ENCODE peak calls at places on chromosomes 3 and 15, in eight cellular contexts. One of them, this sample, is unnamed.

GRCh38 chr15:72197460-72198409 is at the start of gene GRAMD2A:
- DNase-seq in choroid plexus epithelial cell: peak; percentile 31
- DNase-seq in IMR-90: no peak
- DNase-seq in activated CD4-positive, alpha-beta T cell treated with anti-CD3 and anti-CD28 coated beads, Interleukin-2, amount 10 ng/mL, durations not matched to agents 7 days and 5 days: no peak
- DNase-seq in M059J: peak; percentile 82
- DNase-seq in stimulated activated CD4-positive, alpha-beta T cell treated with anti-CD3 and anti-CD28 coated beads, TNF-alpha, amount 100 ng/mL, for 4 hours: no peak
- DNase-seq in AG20443: peak; percentile 87
- DNase-seq in glutamatergic neuron: peak; percentile 43
- DNase-seq in this sample: peak; percentile 82

GRCh38 chr15:52735231-52736089 is 54.7 kb downstream of the ONECUT1 start:
- DNase-seq in M059J: peak; percentile 76
- DNase-seq in IMR-90: peak; percentile 71
- DNase-seq in stimulated activated CD4-positive, alpha-beta T cell treated with anti-CD3 and anti-CD28 coated beads, TNF-alpha, amount 100 ng/mL, for 4 hours: peak; percentile 15
- DNase-seq in glutamatergic neuron: peak; percentile 31
- DNase-seq in activated CD4-positive, alpha-beta T cell treated with anti-CD3 and anti-CD28 coated beads, Interleukin-2, amount 10 ng/mL, durations not matched to agents 7 days and 5 days: peak; percentile 85
- DNase-seq in choroid plexus epithelial cell: peak; percentile 85
- DNase-seq in AG20443: peak; percentile 77
- DNase-seq in this sample: peak; percentile 54

GRCh38 chr3:30473374-30474051 is 132.9 kb upstream of the TGFBR2 start:
- DNase-seq in M059J: no peak
- DNase-seq in choroid plexus epithelial cell: peak; percentile 67
- DNase-seq in stimulated activated CD4-positive, alpha-beta T cell treated with anti-CD3 and anti-CD28 coated beads, TNF-alpha, amount 100 ng/mL, for 4 hours: no peak
- DNase-seq in glutamatergic neuron: no peak
- DNase-seq in activated CD4-positive, alpha-beta T cell treated with anti-CD3 and anti-CD28 coated beads, Interleukin-2, amount 10 ng/mL, durations not matched to agents 7 days and 5 days: no peak
- DNase-seq in IMR-90: peak; percentile 46
- DNase-seq in AG20443: peak; percentile 37
- DNase-seq in this sample: no peak

GRCh38 chr15:98727115-98728040 is 79.0 kb downstream of the IGF1R start:
- DNase-seq in IMR-90: peak; percentile 93
- DNase-seq in glutamatergic neuron: peak; percentile 39
- DNase-seq in M059J: peak; percentile 96
- DNase-seq in AG20443: peak; percentile 98
- DNase-seq in activated CD4-positive, alpha-beta T cell treated with anti-CD3 and anti-CD28 coated beads, Interleukin-2, amount 10 ng/mL, durations not matched to agents 7 days and 5 days: no peak
- DNase-seq in choroid plexus epithelial cell: peak; percentile 95
- DNase-seq in stimulated activated CD4-positive, alpha-beta T cell treated with anti-CD3 and anti-CD28 coated beads, TNF-alpha, amount 100 ng/mL, for 4 hours: no peak
- DNase-seq in this sample: no peak

GRCh38 chr15:85702321-85703230 is 92.1 kb downstream of the KLHL25 start:
- DNase-seq in glutamatergic neuron: no peak
- DNase-seq in activated CD4-positive, alpha-beta T cell treated with anti-CD3 and anti-CD28 coated beads, Interleukin-2, amount 10 ng/mL, durations not matched to agents 7 days and 5 days: peak; percentile 33
- DNase-seq in choroid plexus epithelial cell: peak; percentile 74
- DNase-seq in AG20443: no peak
- DNase-seq in IMR-90: peak; percentile 75
- DNase-seq in stimulated activated CD4-positive, alpha-beta T cell treated with anti-CD3 and anti-CD28 coated beads, TNF-alpha, amount 100 ng/mL, for 4 hours: no peak
- DNase-seq in M059J: no peak
- DNase-seq in this sample: no peak

GRCh38 chr15:89781891-89782618 is 5.9 kb downstream of the MESP2 start:
- DNase-seq in AG20443: peak; percentile 68
- DNase-seq in IMR-90: peak; percentile 57
- DNase-seq in M059J: peak; percentile 92
- DNase-seq in choroid plexus epithelial cell: peak; percentile 78
- DNase-seq in activated CD4-positive, alpha-beta T cell treated with anti-CD3 and anti-CD28 coated beads, Interleukin-2, amount 10 ng/mL, durations not matched to agents 7 days and 5 days: no peak
- DNase-seq in stimulated activated CD4-positive, alpha-beta T cell treated with anti-CD3 and anti-CD28 coated beads, TNF-alpha, amount 100 ng/mL, for 4 hours: no peak
- DNase-seq in glutamatergic neuron: no peak
- DNase-seq in this sample: no peak

GRCh38 chr15:77672110-77672509 is 39.4 kb upstream of the LINGO1 start:
- DNase-seq in glutamatergic neuron: no peak
- DNase-seq in AG20443: no peak
- DNase-seq in IMR-90: no peak
- DNase-seq in choroid plexus epithelial cell: no peak
- DNase-seq in stimulated activated CD4-positive, alpha-beta T cell treated with anti-CD3 and anti-CD28 coated beads, TNF-alpha, amount 100 ng/mL, for 4 hours: no peak
- DNase-seq in M059J: no peak
- DNase-seq in activated CD4-positive, alpha-beta T cell treated with anti-CD3 and anti-CD28 coated beads, Interleukin-2, amount 10 ng/mL, durations not matched to agents 7 days and 5 days: no peak
- DNase-seq in this sample: no peak

GRCh38 chr3:102140116-102140515 is 290.8 kb downstream of the NFKBIZ start:
- DNase-seq in stimulated activated CD4-positive, alpha-beta T cell treated with anti-CD3 and anti-CD28 coated beads, TNF-alpha, amount 100 ng/mL, for 4 hours: no peak
- DNase-seq in M059J: no peak
- DNase-seq in AG20443: no peak
- DNase-seq in glutamatergic neuron: no peak
- DNase-seq in IMR-90: no peak
- DNase-seq in choroid plexus epithelial cell: no peak
- DNase-seq in activated CD4-positive, alpha-beta T cell treated with anti-CD3 and anti-CD28 coated beads, Interleukin-2, amount 10 ng/mL, durations not matched to agents 7 days and 5 days: no peak
- DNase-seq in this sample: no peak

GRCh38 chr15:92599394-92599970 is 56.1 kb downstream of the FAM174B start:
- DNase-seq in glutamatergic neuron: no peak
- DNase-seq in AG20443: no peak
- DNase-seq in choroid plexus epithelial cell: peak; percentile 94
- DNase-seq in stimulated activated CD4-positive, alpha-beta T cell treated with anti-CD3 and anti-CD28 coated beads, TNF-alpha, amount 100 ng/mL, for 4 hours: no peak
- DNase-seq in activated CD4-positive, alpha-beta T cell treated with anti-CD3 and anti-CD28 coated beads, Interleukin-2, amount 10 ng/mL, durations not matched to agents 7 days and 5 days: no peak
- DNase-seq in M059J: peak; percentile 72
- DNase-seq in IMR-90: peak; percentile 21
- DNase-seq in this sample: no peak

GRCh38 chr3:158494657-158495056 is 76.3 kb upstream of the MLF1 start:
- DNase-seq in glutamatergic neuron: no peak
- DNase-seq in activated CD4-positive, alpha-beta T cell treated with anti-CD3 and anti-CD28 coated beads, Interleukin-2, amount 10 ng/mL, durations not matched to agents 7 days and 5 days: no peak
- DNase-seq in choroid plexus epithelial cell: no peak
- DNase-seq in AG20443: no peak
- DNase-seq in M059J: no peak
- DNase-seq in IMR-90: no peak
- DNase-seq in stimulated activated CD4-positive, alpha-beta T cell treated with anti-CD3 and anti-CD28 coated beads, TNF-alpha, amount 100 ng/mL, for 4 hours: no peak
- DNase-seq in this sample: no peak

GRCh38 chr3:64178419-64178818 is 46.8 kb downstream of the PRICKLE2 start:
- DNase-seq in stimulated activated CD4-positive, alpha-beta T cell treated with anti-CD3 and anti-CD28 coated beads, TNF-alpha, amount 100 ng/mL, for 4 hours: no peak
- DNase-seq in activated CD4-positive, alpha-beta T cell treated with anti-CD3 and anti-CD28 coated beads, Interleukin-2, amount 10 ng/mL, durations not matched to agents 7 days and 5 days: no peak
- DNase-seq in choroid plexus epithelial cell: no peak
- DNase-seq in IMR-90: no peak
- DNase-seq in glutamatergic neuron: no peak
- DNase-seq in M059J: no peak
- DNase-seq in AG20443: no peak
- DNase-seq in this sample: no peak

GRCh38 chr3:62622553-62623174 is 249.3 kb upstream of the FEZF2 start:
- DNase-seq in IMR-90: peak; percentile 61
- DNase-seq in glutamatergic neuron: no peak
- DNase-seq in activated CD4-positive, alpha-beta T cell treated with anti-CD3 and anti-CD28 coated beads, Interleukin-2, amount 10 ng/mL, durations not matched to agents 7 days and 5 days: no peak
- DNase-seq in stimulated activated CD4-positive, alpha-beta T cell treated with anti-CD3 and anti-CD28 coated beads, TNF-alpha, amount 100 ng/mL, for 4 hours: no peak
- DNase-seq in choroid plexus epithelial cell: peak; percentile 82
- DNase-seq in AG20443: peak; percentile 60
- DNase-seq in M059J: peak; percentile 46
- DNase-seq in this sample: peak; percentile 2

GRCh38 chr3:22759636-22760310 is 443.4 kb upstream of the UBE2E2 start:
- DNase-seq in stimulated activated CD4-positive, alpha-beta T cell treated with anti-CD3 and anti-CD28 coated beads, TNF-alpha, amount 100 ng/mL, for 4 hours: no peak
- DNase-seq in glutamatergic neuron: no peak
- DNase-seq in activated CD4-positive, alpha-beta T cell treated with anti-CD3 and anti-CD28 coated beads, Interleukin-2, amount 10 ng/mL, durations not matched to agents 7 days and 5 days: no peak
- DNase-seq in M059J: no peak
- DNase-seq in choroid plexus epithelial cell: no peak
- DNase-seq in AG20443: no peak
- DNase-seq in IMR-90: no peak
- DNase-seq in this sample: no peak

GRCh38 chr3:195692781-195693427 is 27.9 kb upstream of the MUC20 start:
- DNase-seq in M059J: no peak
- DNase-seq in activated CD4-positive, alpha-beta T cell treated with anti-CD3 and anti-CD28 coated beads, Interleukin-2, amount 10 ng/mL, durations not matched to agents 7 days and 5 days: no peak
- DNase-seq in glutamatergic neuron: no peak
- DNase-seq in stimulated activated CD4-positive, alpha-beta T cell treated with anti-CD3 and anti-CD28 coated beads, TNF-alpha, amount 100 ng/mL, for 4 hours: no peak
- DNase-seq in AG20443: peak; percentile 1
- DNase-seq in choroid plexus epithelial cell: peak; percentile 54
- DNase-seq in IMR-90: peak; percentile 52
- DNase-seq in this sample: no peak

GRCh38 chr3:72914383-72914782 is 26.5 kb downstream of the GXYLT2 start:
- DNase-seq in M059J: no peak
- DNase-seq in IMR-90: no peak
- DNase-seq in glutamatergic neuron: no peak
- DNase-seq in stimulated activated CD4-positive, alpha-beta T cell treated with anti-CD3 and anti-CD28 coated beads, TNF-alpha, amount 100 ng/mL, for 4 hours: no peak
- DNase-seq in activated CD4-positive, alpha-beta T cell treated with anti-CD3 and anti-CD28 coated beads, Interleukin-2, amount 10 ng/mL, durations not matched to agents 7 days and 5 days: no peak
- DNase-seq in AG20443: no peak
- DNase-seq in choroid plexus epithelial cell: no peak
- DNase-seq in this sample: no peak

GRCh38 chr3:32109256-32109655 is 2.8 kb downstream of the GPD1L start:
- DNase-seq in M059J: peak; percentile 46
- DNase-seq in AG20443: no peak
- DNase-seq in stimulated activated CD4-positive, alpha-beta T cell treated with anti-CD3 and anti-CD28 coated beads, TNF-alpha, amount 100 ng/mL, for 4 hours: no peak
- DNase-seq in IMR-90: peak; percentile 39
- DNase-seq in activated CD4-positive, alpha-beta T cell treated with anti-CD3 and anti-CD28 coated beads, Interleukin-2, amount 10 ng/mL, durations not matched to agents 7 days and 5 days: no peak
- DNase-seq in choroid plexus epithelial cell: peak; percentile 65
- DNase-seq in glutamatergic neuron: no peak
- DNase-seq in this sample: no peak

GRCh38 chr3:56806407-56806806 is 4.7 kb upstream of the ARHGEF3 start:
- DNase-seq in stimulated activated CD4-positive, alpha-beta T cell treated with anti-CD3 and anti-CD28 coated beads, TNF-alpha, amount 100 ng/mL, for 4 hours: no peak
- DNase-seq in glutamatergic neuron: no peak
- DNase-seq in AG20443: no peak
- DNase-seq in M059J: no peak
- DNase-seq in choroid plexus epithelial cell: no peak
- DNase-seq in activated CD4-positive, alpha-beta T cell treated with anti-CD3 and anti-CD28 coated beads, Interleukin-2, amount 10 ng/mL, durations not matched to agents 7 days and 5 days: no peak
- DNase-seq in IMR-90: no peak
- DNase-seq in this sample: no peak

GRCh38 chr3:125108833-125109540 is 53.2 kb upstream of the HEG1 start:
- DNase-seq in glutamatergic neuron: no peak
- DNase-seq in stimulated activated CD4-positive, alpha-beta T cell treated with anti-CD3 and anti-CD28 coated beads, TNF-alpha, amount 100 ng/mL, for 4 hours: no peak
- DNase-seq in IMR-90: no peak
- DNase-seq in choroid plexus epithelial cell: no peak
- DNase-seq in M059J: peak; percentile 91
- DNase-seq in AG20443: no peak
- DNase-seq in activated CD4-positive, alpha-beta T cell treated with anti-CD3 and anti-CD28 coated beads, Interleukin-2, amount 10 ng/mL, durations not matched to agents 7 days and 5 days: no peak
- DNase-seq in this sample: no peak

GRCh38 chr3:40192628-40193027 is 116.9 kb upstream of the EIF1B start:
- DNase-seq in choroid plexus epithelial cell: no peak
- DNase-seq in AG20443: no peak
- DNase-seq in activated CD4-positive, alpha-beta T cell treated with anti-CD3 and anti-CD28 coated beads, Interleukin-2, amount 10 ng/mL, durations not matched to agents 7 days and 5 days: no peak
- DNase-seq in M059J: peak; percentile 12
- DNase-seq in stimulated activated CD4-positive, alpha-beta T cell treated with anti-CD3 and anti-CD28 coated beads, TNF-alpha, amount 100 ng/mL, for 4 hours: no peak
- DNase-seq in glutamatergic neuron: no peak
- DNase-seq in IMR-90: no peak
- DNase-seq in this sample: no peak

GRCh38 chr3:30728143-30728542 is 121.7 kb downstream of the TGFBR2 start:
- DNase-seq in stimulated activated CD4-positive, alpha-beta T cell treated with anti-CD3 and anti-CD28 coated beads, TNF-alpha, amount 100 ng/mL, for 4 hours: no peak
- DNase-seq in IMR-90: no peak
- DNase-seq in choroid plexus epithelial cell: no peak
- DNase-seq in M059J: no peak
- DNase-seq in activated CD4-positive, alpha-beta T cell treated with anti-CD3 and anti-CD28 coated beads, Interleukin-2, amount 10 ng/mL, durations not matched to agents 7 days and 5 days: no peak
- DNase-seq in glutamatergic neuron: no peak
- DNase-seq in AG20443: no peak
- DNase-seq in this sample: no peak

GRCh38 chr3:66991478-66991877 is 6.6 kb upstream of the KBTBD8 start:
- DNase-seq in choroid plexus epithelial cell: peak; percentile 94
- DNase-seq in activated CD4-positive, alpha-beta T cell treated with anti-CD3 and anti-CD28 coated beads, Interleukin-2, amount 10 ng/mL, durations not matched to agents 7 days and 5 days: no peak
- DNase-seq in stimulated activated CD4-positive, alpha-beta T cell treated with anti-CD3 and anti-CD28 coated beads, TNF-alpha, amount 100 ng/mL, for 4 hours: no peak
- DNase-seq in IMR-90: peak; percentile 96
- DNase-seq in M059J: peak; percentile 61
- DNase-seq in glutamatergic neuron: no peak
- DNase-seq in AG20443: peak; percentile 13
- DNase-seq in this sample: no peak

GRCh38 chr3:98657429-98657828 is 64.0 kb upstream of the CPOX start:
- DNase-seq in glutamatergic neuron: peak; percentile 41
- DNase-seq in choroid plexus epithelial cell: peak; percentile 1
- DNase-seq in M059J: peak; percentile 57
- DNase-seq in AG20443: no peak
- DNase-seq in stimulated activated CD4-positive, alpha-beta T cell treated with anti-CD3 and anti-CD28 coated beads, TNF-alpha, amount 100 ng/mL, for 4 hours: no peak
- DNase-seq in IMR-90: no peak
- DNase-seq in activated CD4-positive, alpha-beta T cell treated with anti-CD3 and anti-CD28 coated beads, Interleukin-2, amount 10 ng/mL, durations not matched to agents 7 days and 5 days: peak; percentile 59
- DNase-seq in this sample: peak; percentile 55

GRCh38 chr3:129187857-129188256 is 4.2 kb upstream of the CNBP start:
- DNase-seq in glutamatergic neuron: no peak
- DNase-seq in activated CD4-positive, alpha-beta T cell treated with anti-CD3 and anti-CD28 coated beads, Interleukin-2, amount 10 ng/mL, durations not matched to agents 7 days and 5 days: no peak
- DNase-seq in choroid plexus epithelial cell: no peak
- DNase-seq in M059J: no peak
- DNase-seq in IMR-90: no peak
- DNase-seq in stimulated activated CD4-positive, alpha-beta T cell treated with anti-CD3 and anti-CD28 coated beads, TNF-alpha, amount 100 ng/mL, for 4 hours: no peak
- DNase-seq in AG20443: no peak
- DNase-seq in this sample: no peak

GRCh38 chr3:39255503-39256325 is 24.1 kb downstream of the CX3CR1 start:
- DNase-seq in M059J: peak; percentile 38
- DNase-seq in activated CD4-positive, alpha-beta T cell treated with anti-CD3 and anti-CD28 coated beads, Interleukin-2, amount 10 ng/mL, durations not matched to agents 7 days and 5 days: no peak
- DNase-seq in choroid plexus epithelial cell: no peak
- DNase-seq in AG20443: no peak
- DNase-seq in stimulated activated CD4-positive, alpha-beta T cell treated with anti-CD3 and anti-CD28 coated beads, TNF-alpha, amount 100 ng/mL, for 4 hours: no peak
- DNase-seq in IMR-90: no peak
- DNase-seq in glutamatergic neuron: no peak
- DNase-seq in this sample: peak; percentile 35

GRCh38 chr15:68154923-68155559 is 50.1 kb downstream of the CALML4 start:
- DNase-seq in stimulated activated CD4-positive, alpha-beta T cell treated with anti-CD3 and anti-CD28 coated beads, TNF-alpha, amount 100 ng/mL, for 4 hours: no peak
- DNase-seq in glutamatergic neuron: peak; percentile 24
- DNase-seq in activated CD4-positive, alpha-beta T cell treated with anti-CD3 and anti-CD28 coated beads, Interleukin-2, amount 10 ng/mL, durations not matched to agents 7 days and 5 days: peak; percentile 11
- DNase-seq in M059J: peak; percentile 46
- DNase-seq in choroid plexus epithelial cell: peak; percentile 86
- DNase-seq in IMR-90: peak; percentile 70
- DNase-seq in AG20443: peak; percentile 63
- DNase-seq in this sample: no peak

GRCh38 chr3:104460477-104461406 is 906.0 kb upstream of the ALCAM start:
- DNase-seq in AG20443: peak; percentile 73
- DNase-seq in IMR-90: peak; percentile 32
- DNase-seq in M059J: peak; percentile 67
- DNase-seq in stimulated activated CD4-positive, alpha-beta T cell treated with anti-CD3 and anti-CD28 coated beads, TNF-alpha, amount 100 ng/mL, for 4 hours: no peak
- DNase-seq in activated CD4-positive, alpha-beta T cell treated with anti-CD3 and anti-CD28 coated beads, Interleukin-2, amount 10 ng/mL, durations not matched to agents 7 days and 5 days: no peak
- DNase-seq in glutamatergic neuron: no peak
- DNase-seq in choroid plexus epithelial cell: peak; percentile 93
- DNase-seq in this sample: no peak

GRCh38 chr15:53693729-53694533 is 65.5 kb downstream of the WDR72 start:
- DNase-seq in M059J: no peak
- DNase-seq in IMR-90: no peak
- DNase-seq in choroid plexus epithelial cell: peak; percentile 0
- DNase-seq in glutamatergic neuron: no peak
- DNase-seq in AG20443: no peak
- DNase-seq in activated CD4-positive, alpha-beta T cell treated with anti-CD3 and anti-CD28 coated beads, Interleukin-2, amount 10 ng/mL, durations not matched to agents 7 days and 5 days: no peak
- DNase-seq in stimulated activated CD4-positive, alpha-beta T cell treated with anti-CD3 and anti-CD28 coated beads, TNF-alpha, amount 100 ng/mL, for 4 hours: no peak
- DNase-seq in this sample: no peak

GRCh38 chr3:109973733-109974132 is 636.4 kb upstream of the DPPA4 start:
- DNase-seq in AG20443: peak; percentile 24
- DNase-seq in M059J: no peak
- DNase-seq in IMR-90: peak; percentile 15
- DNase-seq in stimulated activated CD4-positive, alpha-beta T cell treated with anti-CD3 and anti-CD28 coated beads, TNF-alpha, amount 100 ng/mL, for 4 hours: no peak
- DNase-seq in choroid plexus epithelial cell: peak; percentile 39
- DNase-seq in activated CD4-positive, alpha-beta T cell treated with anti-CD3 and anti-CD28 coated beads, Interleukin-2, amount 10 ng/mL, durations not matched to agents 7 days and 5 days: no peak
- DNase-seq in glutamatergic neuron: no peak
- DNase-seq in this sample: no peak

GRCh38 chr15:40243126-40243810 is 4.4 kb downstream of the PAK6 start:
- DNase-seq in choroid plexus epithelial cell: no peak
- DNase-seq in AG20443: no peak
- DNase-seq in IMR-90: no peak
- DNase-seq in M059J: no peak
- DNase-seq in glutamatergic neuron: no peak
- DNase-seq in activated CD4-positive, alpha-beta T cell treated with anti-CD3 and anti-CD28 coated beads, Interleukin-2, amount 10 ng/mL, durations not matched to agents 7 days and 5 days: no peak
- DNase-seq in stimulated activated CD4-positive, alpha-beta T cell treated with anti-CD3 and anti-CD28 coated beads, TNF-alpha, amount 100 ng/mL, for 4 hours: no peak
- DNase-seq in this sample: no peak

GRCh38 chr3:48402907-48403306 is 27.0 kb downstream of the PLXNB1 start:
- DNase-seq in IMR-90: no peak
- DNase-seq in glutamatergic neuron: no peak
- DNase-seq in M059J: no peak
- DNase-seq in stimulated activated CD4-positive, alpha-beta T cell treated with anti-CD3 and anti-CD28 coated beads, TNF-alpha, amount 100 ng/mL, for 4 hours: no peak
- DNase-seq in activated CD4-positive, alpha-beta T cell treated with anti-CD3 and anti-CD28 coated beads, Interleukin-2, amount 10 ng/mL, durations not matched to agents 7 days and 5 days: no peak
- DNase-seq in AG20443: no peak
- DNase-seq in choroid plexus epithelial cell: no peak
- DNase-seq in this sample: no peak

GRCh38 chr3:196603683-196604082 is 35.2 kb downstream of the FBXO45 start:
- DNase-seq in stimulated activated CD4-positive, alpha-beta T cell treated with anti-CD3 and anti-CD28 coated beads, TNF-alpha, amount 100 ng/mL, for 4 hours: no peak
- DNase-seq in IMR-90: no peak
- DNase-seq in AG20443: no peak
- DNase-seq in activated CD4-positive, alpha-beta T cell treated with anti-CD3 and anti-CD28 coated beads, Interleukin-2, amount 10 ng/mL, durations not matched to agents 7 days and 5 days: no peak
- DNase-seq in M059J: peak; percentile 29
- DNase-seq in choroid plexus epithelial cell: no peak
- DNase-seq in glutamatergic neuron: no peak
- DNase-seq in this sample: no peak

GRCh38 chr3:31370093-31370666 is 162.5 kb upstream of the STT3B start:
- DNase-seq in stimulated activated CD4-positive, alpha-beta T cell treated with anti-CD3 and anti-CD28 coated beads, TNF-alpha, amount 100 ng/mL, for 4 hours: no peak
- DNase-seq in glutamatergic neuron: no peak
- DNase-seq in IMR-90: peak; percentile 13
- DNase-seq in choroid plexus epithelial cell: peak; percentile 47
- DNase-seq in AG20443: no peak
- DNase-seq in M059J: peak; percentile 7
- DNase-seq in activated CD4-positive, alpha-beta T cell treated with anti-CD3 and anti-CD28 coated beads, Interleukin-2, amount 10 ng/mL, durations not matched to agents 7 days and 5 days: no peak
- DNase-seq in this sample: no peak

GRCh38 chr3:126983276-126983652 is 349 bp downstream of the PLXNA1 start:
- DNase-seq in glutamatergic neuron: no peak
- DNase-seq in stimulated activated CD4-positive, alpha-beta T cell treated with anti-CD3 and anti-CD28 coated beads, TNF-alpha, amount 100 ng/mL, for 4 hours: no peak
- DNase-seq in choroid plexus epithelial cell: no peak
- DNase-seq in M059J: no peak
- DNase-seq in activated CD4-positive, alpha-beta T cell treated with anti-CD3 and anti-CD28 coated beads, Interleukin-2, amount 10 ng/mL, durations not matched to agents 7 days and 5 days: no peak
- DNase-seq in IMR-90: no peak
- DNase-seq in AG20443: peak; percentile 70
- DNase-seq in this sample: no peak

GRCh38 chr15:67083135-67083766 is 17.8 kb downstream of the SMAD3 start:
- DNase-seq in M059J: no peak
- DNase-seq in activated CD4-positive, alpha-beta T cell treated with anti-CD3 and anti-CD28 coated beads, Interleukin-2, amount 10 ng/mL, durations not matched to agents 7 days and 5 days: peak; percentile 59
- DNase-seq in glutamatergic neuron: no peak
- DNase-seq in choroid plexus epithelial cell: peak; percentile 65
- DNase-seq in IMR-90: peak; percentile 71
- DNase-seq in stimulated activated CD4-positive, alpha-beta T cell treated with anti-CD3 and anti-CD28 coated beads, TNF-alpha, amount 100 ng/mL, for 4 hours: no peak
- DNase-seq in AG20443: no peak
- DNase-seq in this sample: no peak